ENCODE peak calls at places on chromosomes 5 and 9, in five cellular contexts. One of them, this sample, is unnamed.

GRCh38 chr5:37755581-37755980 is 84.3 kb downstream of the GDNF start:
- DNase-seq in colonic mucosa: no peak
- DNase-seq in tibial artery: no peak
- DNase-seq in upper lobe of right lung: no peak
- DNase-seq in transverse colon: no peak
- DNase-seq in this sample: no peak

GRCh38 chr5:140076788-140077187 is 33.7 kb upstream of the NRG2 start:
- DNase-seq in colonic mucosa: no peak
- DNase-seq in upper lobe of right lung: no peak
- DNase-seq in transverse colon: no peak
- DNase-seq in tibial artery: no peak
- DNase-seq in this sample: no peak

GRCh38 chr9:96020822-96021615 is 145.5 kb downstream of the ERCC6L2 start:
- DNase-seq in upper lobe of right lung: peak; percentile 76
- DNase-seq in transverse colon: peak; percentile 33
- DNase-seq in colonic mucosa: peak; percentile 36
- DNase-seq in tibial artery: no peak
- DNase-seq in this sample: no peak

GRCh38 chr5:120778491-120779293 is 314.6 kb downstream of the PRR16 start:
- DNase-seq in tibial artery: no peak
- DNase-seq in transverse colon: no peak
- DNase-seq in upper lobe of right lung: no peak
- DNase-seq in colonic mucosa: no peak
- DNase-seq in this sample: no peak

GRCh38 chr9:73077625-73078030 is 74.0 kb upstream of the ANXA1 start:
- DNase-seq in colonic mucosa: no peak
- DNase-seq in tibial artery: no peak
- DNase-seq in transverse colon: peak; percentile 54
- DNase-seq in upper lobe of right lung: no peak
- DNase-seq in this sample: no peak

GRCh38 chr5:171644536-171644935 is 141.1 kb upstream of the SMIM23 start:
- DNase-seq in tibial artery: no peak
- DNase-seq in transverse colon: no peak
- DNase-seq in upper lobe of right lung: no peak
- DNase-seq in colonic mucosa: no peak
- DNase-seq in this sample: no peak

GRCh38 chr5:151740336-151740942 is 18.0 kb downstream of the ATOX1 start:
- DNase-seq in transverse colon: peak; percentile 40
- DNase-seq in colonic mucosa: peak; percentile 45
- DNase-seq in upper lobe of right lung: no peak
- DNase-seq in tibial artery: peak; percentile 48
- DNase-seq in this sample: no peak

GRCh38 chr9:136372561-136373299 is 739 bp downstream of the CARD9 start:
- DNase-seq in colonic mucosa: peak; percentile 44
- DNase-seq in tibial artery: peak; percentile 70
- DNase-seq in transverse colon: peak; percentile 49
- DNase-seq in upper lobe of right lung: peak; percentile 89
- DNase-seq in this sample: no peak

GRCh38 chr5:122408592-122409219 is 96.7 kb downstream of the SNCAIP start:
- DNase-seq in upper lobe of right lung: no peak
- DNase-seq in transverse colon: no peak
- DNase-seq in colonic mucosa: no peak
- DNase-seq in tibial artery: no peak
- DNase-seq in this sample: no peak

GRCh38 chr9:89954229-89954628 is 349.4 kb downstream of the GADD45G start:
- DNase-seq in tibial artery: no peak
- DNase-seq in colonic mucosa: no peak
- DNase-seq in upper lobe of right lung: no peak
- DNase-seq in transverse colon: no peak
- DNase-seq in this sample: no peak

GRCh38 chr9:80787636-80788035 is 901.7 kb downstream of the TLE1 start:
- DNase-seq in tibial artery: no peak
- DNase-seq in transverse colon: no peak
- DNase-seq in colonic mucosa: no peak
- DNase-seq in upper lobe of right lung: no peak
- DNase-seq in this sample: no peak

GRCh38 chr5:121793791-121794190 is 57.9 kb upstream of the FTMT start:
- DNase-seq in colonic mucosa: no peak
- DNase-seq in transverse colon: no peak
- DNase-seq in tibial artery: no peak
- DNase-seq in upper lobe of right lung: no peak
- DNase-seq in this sample: no peak

GRCh38 chr9:32247173-32247572 is 137.3 kb upstream of the ACO1 start:
- DNase-seq in colonic mucosa: no peak
- DNase-seq in tibial artery: no peak
- DNase-seq in transverse colon: no peak
- DNase-seq in upper lobe of right lung: no peak
- DNase-seq in this sample: no peak

GRCh38 chr5:43874772-43875171 is 271.8 kb downstream of the NNT start:
- DNase-seq in transverse colon: no peak
- DNase-seq in tibial artery: no peak
- DNase-seq in upper lobe of right lung: no peak
- DNase-seq in colonic mucosa: no peak
- DNase-seq in this sample: no peak

GRCh38 chr9:117548556-117548955 is 133.7 kb upstream of the ASTN2 start:
- DNase-seq in upper lobe of right lung: no peak
- DNase-seq in transverse colon: no peak
- DNase-seq in colonic mucosa: no peak
- DNase-seq in tibial artery: no peak
- DNase-seq in this sample: no peak

GRCh38 chr5:43150748-43151147 is 30.0 kb downstream of the ZNF131 start:
- DNase-seq in tibial artery: no peak
- DNase-seq in upper lobe of right lung: no peak
- DNase-seq in transverse colon: no peak
- DNase-seq in colonic mucosa: no peak
- DNase-seq in this sample: no peak

GRCh38 chr9:109311731-109312130 is 9.1 kb downstream of the EPB41L4B start:
- DNase-seq in tibial artery: no peak
- DNase-seq in upper lobe of right lung: no peak
- DNase-seq in colonic mucosa: no peak
- DNase-seq in transverse colon: no peak
- DNase-seq in this sample: no peak

GRCh38 chr9:133572821-133573361 is 36.3 kb downstream of the FAM163B start:
- DNase-seq in colonic mucosa: no peak
- DNase-seq in tibial artery: no peak
- DNase-seq in transverse colon: peak; percentile 43
- DNase-seq in upper lobe of right lung: peak; percentile 82
- DNase-seq in this sample: no peak

GRCh38 chr9:121707477-121708424 is 56.3 kb downstream of the DAB2IP start:
- DNase-seq in upper lobe of right lung: no peak
- DNase-seq in tibial artery: no peak
- DNase-seq in transverse colon: no peak
- DNase-seq in colonic mucosa: no peak
- DNase-seq in this sample: no peak

GRCh38 chr5:1294839-1295649 is at the start of gene TERT:
- DNase-seq in colonic mucosa: peak; percentile 78
- DNase-seq in upper lobe of right lung: peak; percentile 67
- DNase-seq in transverse colon: peak; percentile 73
- DNase-seq in tibial artery: no peak
- DNase-seq in this sample: no peak

GRCh38 chr5:164359931-164360290 is 854.5 kb downstream of the MAT2B start:
- DNase-seq in upper lobe of right lung: no peak
- DNase-seq in colonic mucosa: no peak
- DNase-seq in transverse colon: no peak
- DNase-seq in tibial artery: no peak
- DNase-seq in this sample: no peak

GRCh38 chr5:139272471-139273321 is 20.8 kb upstream of the MATR3 start:
- DNase-seq in colonic mucosa: peak; percentile 85
- DNase-seq in transverse colon: peak; percentile 85
- DNase-seq in tibial artery: no peak
- DNase-seq in upper lobe of right lung: no peak
- DNase-seq in this sample: no peak

GRCh38 chr5:76794871-76795270 is 24.0 kb upstream of the F2RL1 start:
- DNase-seq in transverse colon: no peak
- DNase-seq in colonic mucosa: no peak
- DNase-seq in tibial artery: no peak
- DNase-seq in upper lobe of right lung: peak; percentile 6
- DNase-seq in this sample: no peak

GRCh38 chr9:17521456-17521855 is 57.4 kb upstream of the SH3GL2 start:
- DNase-seq in upper lobe of right lung: no peak
- DNase-seq in colonic mucosa: no peak
- DNase-seq in tibial artery: no peak
- DNase-seq in transverse colon: no peak
- DNase-seq in this sample: no peak

GRCh38 chr5:40605295-40605958 is 74.3 kb upstream of the PTGER4 start:
- DNase-seq in transverse colon: no peak
- DNase-seq in colonic mucosa: no peak
- DNase-seq in upper lobe of right lung: no peak
- DNase-seq in tibial artery: no peak
- DNase-seq in this sample: no peak

GRCh38 chr9:112838342-112838741 is 52.3 kb downstream of the SLC46A2 start:
- DNase-seq in colonic mucosa: peak; percentile 41
- DNase-seq in transverse colon: peak; percentile 23
- DNase-seq in upper lobe of right lung: no peak
- DNase-seq in tibial artery: no peak
- DNase-seq in this sample: no peak

GRCh38 chr5:142395334-142395733 is 70.5 kb upstream of the SPRY4 start:
- DNase-seq in upper lobe of right lung: no peak
- DNase-seq in transverse colon: no peak
- DNase-seq in tibial artery: no peak
- DNase-seq in colonic mucosa: no peak
- DNase-seq in this sample: no peak

GRCh38 chr9:131714161-131714646 is 25.7 kb downstream of the RAPGEF1 start:
- DNase-seq in tibial artery: peak; percentile 90
- DNase-seq in transverse colon: no peak
- DNase-seq in colonic mucosa: no peak
- DNase-seq in upper lobe of right lung: no peak
- DNase-seq in this sample: peak; percentile 71

GRCh38 chr5:136424835-136425694 is 59.7 kb upstream of the TRPC7 start:
- DNase-seq in upper lobe of right lung: peak; percentile 87
- DNase-seq in transverse colon: peak; percentile 77
- DNase-seq in colonic mucosa: peak; percentile 82
- DNase-seq in tibial artery: peak; percentile 61
- DNase-seq in this sample: no peak

GRCh38 chr5:24621809-24622208 is 23.0 kb downstream of the CDH10 start:
- DNase-seq in upper lobe of right lung: no peak
- DNase-seq in transverse colon: no peak
- DNase-seq in colonic mucosa: peak; percentile 18
- DNase-seq in tibial artery: peak; percentile 59
- DNase-seq in this sample: no peak

GRCh38 chr5:81428446-81428845 is 34.5 kb upstream of the ACOT12 start:
- DNase-seq in upper lobe of right lung: no peak
- DNase-seq in transverse colon: no peak
- DNase-seq in tibial artery: no peak
- DNase-seq in colonic mucosa: no peak
- DNase-seq in this sample: no peak

GRCh38 chr5:87127426-87127825 is 140.3 kb upstream of the RASA1 start:
- DNase-seq in upper lobe of right lung: no peak
- DNase-seq in colonic mucosa: no peak
- DNase-seq in tibial artery: no peak
- DNase-seq in transverse colon: no peak
- DNase-seq in this sample: no peak

GRCh38 chr9:92795000-92795399 is 30.4 kb upstream of the BICD2 start:
- DNase-seq in upper lobe of right lung: no peak
- DNase-seq in tibial artery: no peak
- DNase-seq in transverse colon: no peak
- DNase-seq in colonic mucosa: no peak
- DNase-seq in this sample: no peak

GRCh38 chr5:11903121-11903613 is 1.1 kb downstream of the CTNND2 start:
- DNase-seq in tibial artery: no peak
- DNase-seq in colonic mucosa: no peak
- DNase-seq in upper lobe of right lung: no peak
- DNase-seq in transverse colon: no peak
- DNase-seq in this sample: no peak

GRCh38 chr9:23005061-23005690 is 558.6 kb downstream of the DMRTA1 start:
- DNase-seq in colonic mucosa: no peak
- DNase-seq in upper lobe of right lung: no peak
- DNase-seq in transverse colon: no peak
- DNase-seq in tibial artery: no peak
- DNase-seq in this sample: no peak

GRCh38 chr9:134469041-134469875 is 143.0 kb downstream of the RXRA start:
- DNase-seq in colonic mucosa: no peak
- DNase-seq in tibial artery: peak; percentile 47
- DNase-seq in upper lobe of right lung: peak; percentile 84
- DNase-seq in transverse colon: peak; percentile 22
- DNase-seq in this sample: no peak

GRCh38 chr5:170429014-170429413 is 39.8 kb upstream of the KCNMB1 start:
- DNase-seq in tibial artery: no peak
- DNase-seq in upper lobe of right lung: no peak
- DNase-seq in transverse colon: no peak
- DNase-seq in colonic mucosa: no peak
- DNase-seq in this sample: no peak
- TF ChIP-seq CTCF in tibial artery: peak; percentile 10
- TF ChIP-seq CTCF in upper lobe of right lung: no peak
- TF ChIP-seq CTCF in transverse colon: no peak
- TF ChIP-seq CTCF in colonic mucosa: no peak
- TF ChIP-seq CTCF in this sample: no peak

GRCh38 chr9:8651830-8652229 is 852.3 kb upstream of the DMAC1 start:
- DNase-seq in colonic mucosa: no peak
- DNase-seq in transverse colon: no peak
- DNase-seq in tibial artery: no peak
- DNase-seq in upper lobe of right lung: no peak
- DNase-seq in this sample: no peak
- H3K27ac ChIP-seq in colonic mucosa: no peak overlapping the region
- H3K27ac ChIP-seq in transverse colon: no peak overlapping the region
- H3K27ac ChIP-seq in tibial artery: no peak overlapping the region
- H3K27ac ChIP-seq in upper lobe of right lung: no peak overlapping the region
- H3K27ac ChIP-seq in this sample: no peak overlapping the region

DNA sequence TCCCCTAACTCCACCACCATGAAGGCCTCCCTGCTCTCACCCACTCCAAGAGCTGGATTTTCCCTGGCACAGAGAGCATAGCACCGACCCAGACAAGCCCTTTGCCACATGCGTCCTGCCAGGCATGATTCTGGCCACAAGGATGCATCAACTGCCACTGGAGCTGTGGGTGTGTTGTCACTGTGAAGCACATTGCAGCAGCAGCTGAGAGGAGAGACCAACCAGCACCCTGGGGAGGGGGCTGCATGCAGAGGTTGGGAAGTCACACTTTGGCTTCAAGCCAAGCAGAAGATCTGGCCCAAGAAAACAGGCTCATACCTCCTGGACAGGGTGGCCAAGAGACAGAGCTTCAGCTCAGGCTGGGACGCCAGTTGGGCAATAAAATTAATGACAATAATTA is 22.6 kb upstream of the PTGES start:
- DNase-seq in colonic mucosa: no peak
- DNase-seq in upper lobe of right lung: no peak
- DNase-seq in transverse colon: no peak
- DNase-seq in tibial artery: no peak
- DNase-seq in this sample: no peak
- H3K4me1 ChIP-seq in colonic mucosa: no peaks in the 10 kb centered on the region
- H3K4me1 ChIP-seq in upper lobe of right lung: peaks cover 18% of the 10 kb centered on the region
- H3K4me1 ChIP-seq in transverse colon: peaks cover 15% of the 10 kb centered on the region
- H3K4me1 ChIP-seq in tibial artery: peaks cover 14% of the 10 kb centered on the region
- H3K4me1 ChIP-seq in this sample: peaks cover 6% of the 10 kb centered on the region

GRCh38 chr5:112238473-112238872 is 180.6 kb downstream of the EPB41L4A start:
- DNase-seq in transverse colon: no peak
- DNase-seq in upper lobe of right lung: no peak
- DNase-seq in tibial artery: no peak
- DNase-seq in colonic mucosa: no peak
- DNase-seq in this sample: no peak
- TF ChIP-seq CTCF in transverse colon: no peak
- TF ChIP-seq CTCF in upper lobe of right lung: no peak
- TF ChIP-seq CTCF in tibial artery: no peak
- TF ChIP-seq CTCF in colonic mucosa: no peak
- TF ChIP-seq CTCF in this sample: no peak

GRCh38 chr5:128062172-128062746 is 21.3 kb upstream of the SLC12A2 start:
- DNase-seq in colonic mucosa: peak; percentile 53
- DNase-seq in transverse colon: peak; percentile 13
- DNase-seq in tibial artery: no peak
- DNase-seq in upper lobe of right lung: no peak
- DNase-seq in this sample: no peak
- H3K27ac ChIP-seq in colonic mucosa: no peak overlapping the region
- H3K27ac ChIP-seq in transverse colon: peak overlapping the region; percentile 60
- H3K27ac ChIP-seq in tibial artery: no peak overlapping the region
- H3K27ac ChIP-seq in upper lobe of right lung: no peak overlapping the region
- H3K27ac ChIP-seq in this sample: no peak overlapping the region